ENCODE peak calls at places on chromosomes 6 and 20, in five cellular contexts. W is neuronal stem cell, D is mesenchymal stem cell, F is H9, X is H1. I is an unnamed sample.

GRCh38 chr6:42960243-42961019 is at the start of gene GNMT:
- DNase-seq in W (peak; percentile 42), D (peak; percentile 35), F (peak; percentile 91), X (no peak), I (peak; percentile 73)

GRCh38 chr6:29992792-29993191 is 50.5 kb downstream of the HLA-A start:
- DNase-seq in W (no peak), D (peak; percentile 37), F (no peak), X (no peak), I (peak; percentile 12)

GRCh38 chr20:45053441-45054351 is 47.2 kb downstream of the KCNS1 start:
- DNase-seq in W (no peak), D (no peak), F (no peak), X (no peak), I (no peak)

GRCh38 chr6:100460650-100461204 is 4.0 kb downstream of the SIM1 start:
- DNase-seq in W (peak; percentile 60), D (no peak), F (peak; percentile 44), X (no peak), I (peak; percentile 17)

GRCh38 chr6:168034537-168034936 is 37.1 kb downstream of the KIF25 start:
- DNase-seq in W (no peak), D (no peak), F (no peak), X (no peak), I (no peak)

GRCh38 chr6:129543981-129544380 is 166.0 kb downstream of the ARHGAP18 start:
- DNase-seq in W (no peak), D (no peak), F (no peak), X (no peak), I (no peak)

GRCh38 chr6:72554203-72554564 is 67.7 kb upstream of the KCNQ5 start:
- DNase-seq in W (no peak), D (peak; percentile 35), F (no peak), X (no peak), I (peak; percentile 18)

GRCh38 chr6:82374481-82374880 is 10.9 kb downstream of the TPBG start:
- DNase-seq in W (no peak), D (peak; percentile 41), F (no peak), X (no peak), I (no peak)

GRCh38 chr6:125273965-125274364 is 27.8 kb downstream of the HDDC2 start:
- DNase-seq in W (no peak), D (no peak), F (no peak), X (no peak), I (peak; percentile 76)

GRCh38 chr20:4898282-4898681 is 103.0 kb downstream of the SLC23A2 start:
- DNase-seq in W (no peak), D (peak; percentile 77), F (no peak), X (no peak), I (peak; percentile 67)

GRCh38 chr20:22473293-22473692 is 111.1 kb downstream of the FOXA2 start:
- DNase-seq in W (no peak), D (no peak), F (no peak), X (no peak), I (no peak)

GRCh38 chr6:109083657-109084056 is 11.0 kb downstream of the SESN1 start:
- DNase-seq in W (no peak), D (no peak), F (no peak), X (no peak), I (no peak)

GRCh38 chr20:31566658-31567379 is 38.3 kb upstream of the ID1 start:
- DNase-seq in W (no peak), D (no peak), F (peak; percentile 69), X (no peak), I (no peak)

GRCh38 chr6:30087876-30088275 is 12.3 kb upstream of the RNF39 start:
- DNase-seq in W (no peak), D (no peak), F (no peak), X (no peak), I (no peak)

GRCh38 chr20:57329608-57330221 is at the start of gene SPO11:
- DNase-seq in W (no peak), D (no peak), F (peak; percentile 75), X (peak; percentile 38), I (peak; percentile 67)

GRCh38 chr6:80457044-80457933 is 350.8 kb downstream of the BCKDHB start:
- DNase-seq in W (no peak), D (peak; percentile 94), F (no peak), X (no peak), I (no peak)

GRCh38 chr6:108712946-108713345 is 135.3 kb upstream of the ARMC2 start:
- DNase-seq in W (no peak), D (no peak), F (no peak), X (no peak), I (no peak)

GRCh38 chr6:113645576-113645970 is 211.6 kb upstream of the MARCKS start:
- DNase-seq in W (no peak), D (peak; percentile 79), F (no peak), X (no peak), I (peak; percentile 75)

GRCh38 chr6:135909737-135910387 is 58.4 kb downstream of the PDE7B start:
- DNase-seq in W (peak; percentile 60), D (no peak), F (peak; percentile 78), X (peak; percentile 44), I (peak; percentile 89)

GRCh38 chr6:118968416-118968815 is 33.5 kb upstream of the MCM9 start:
- DNase-seq in W (no peak), D (peak; percentile 28), F (no peak), X (no peak), I (no peak)

GRCh38 chr6:89148016-89148750 is 2.3 kb downstream of the PM20D2 start:
- DNase-seq in W (no peak), D (no peak), F (no peak), X (no peak), I (no peak)

GRCh38 chr20:18689557-18689956 is 101.7 kb downstream of the DTD1 start:
- DNase-seq in W (no peak), D (no peak), F (no peak), X (no peak), I (no peak)

GRCh38 chr20:19915111-19915798 is 101.9 kb upstream of the NAA20 start:
- DNase-seq in W (no peak), D (no peak), F (no peak), X (no peak), I (no peak)

GRCh38 chr6:161917645-161918044 is 643.8 kb upstream of the AGPAT4 start:
- DNase-seq in W (no peak), D (peak; percentile 55), F (no peak), X (no peak), I (peak; percentile 37)
- H2BK12ac ChIP-seq in W (no peak overlapping the region), D (no peak overlapping the region), F (no peak overlapping the region), X (no peak overlapping the region), I (no peak overlapping the region)

DNA sequence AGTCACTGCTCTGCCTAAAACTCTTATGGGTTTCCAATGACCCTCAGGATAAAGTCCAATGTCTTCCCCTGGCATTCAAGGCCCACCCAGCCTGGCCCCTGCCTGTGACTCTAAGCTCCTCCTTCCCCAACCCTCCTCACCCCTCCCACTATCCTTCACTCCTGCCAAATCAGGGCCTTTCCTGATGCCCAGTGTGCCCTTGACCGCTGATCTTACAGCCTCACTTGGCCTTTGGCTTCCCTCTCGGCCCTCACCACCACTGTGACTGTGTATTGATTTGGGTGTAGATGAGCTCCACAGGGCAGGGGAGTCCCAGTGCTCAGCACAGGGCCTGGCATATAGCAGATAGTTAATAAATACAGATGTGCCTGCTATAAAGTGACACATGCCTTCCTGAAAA is 115.7 kb downstream of the TOX2 start:
- DNase-seq in W (no peak), D (no peak), F (no peak), X (no peak), I (no peak)
- H2BK5ac ChIP-seq in W (no peak overlapping the region), D (no peak overlapping the region), F (no peak overlapping the region), X (no peak overlapping the region), I (no peak overlapping the region)

DNA sequence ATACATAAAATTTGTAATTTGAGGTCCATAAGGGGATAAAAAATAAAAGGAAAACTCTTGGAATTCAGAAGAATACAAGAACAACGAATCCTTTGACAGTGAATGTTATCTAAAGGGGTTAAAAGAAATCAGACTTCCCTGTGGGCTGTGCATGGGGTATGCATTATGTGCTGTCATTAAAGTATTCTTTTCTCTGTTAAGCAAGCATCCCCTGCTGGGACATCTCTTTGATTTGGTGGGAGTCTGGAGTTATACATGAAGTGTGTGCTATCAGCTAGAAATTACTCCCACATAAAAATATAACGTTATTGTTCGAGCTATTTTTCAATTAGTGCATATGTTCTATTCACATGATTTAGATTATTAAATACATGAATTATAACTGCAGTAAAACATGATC is 195.2 kb downstream of the CENPW start:
- DNase-seq in W (no peak), D (no peak), F (no peak), X (no peak), I (no peak)
- H2AFZ ChIP-seq in W (no peak overlapping the region), D (no peak overlapping the region), F (no peak overlapping the region), X (no peak overlapping the region), I (no peak overlapping the region)

GRCh38 chr20:33328157-33328556 is 45.1 kb downstream of the BPIFB1 start:
- DNase-seq in W (no peak), D (no peak), F (no peak), X (no peak), I (no peak)
- H2BK12ac ChIP-seq in W (no peak overlapping the region), D (no peak overlapping the region), F (no peak overlapping the region), X (no peak overlapping the region), I (no peak overlapping the region)

DNA sequence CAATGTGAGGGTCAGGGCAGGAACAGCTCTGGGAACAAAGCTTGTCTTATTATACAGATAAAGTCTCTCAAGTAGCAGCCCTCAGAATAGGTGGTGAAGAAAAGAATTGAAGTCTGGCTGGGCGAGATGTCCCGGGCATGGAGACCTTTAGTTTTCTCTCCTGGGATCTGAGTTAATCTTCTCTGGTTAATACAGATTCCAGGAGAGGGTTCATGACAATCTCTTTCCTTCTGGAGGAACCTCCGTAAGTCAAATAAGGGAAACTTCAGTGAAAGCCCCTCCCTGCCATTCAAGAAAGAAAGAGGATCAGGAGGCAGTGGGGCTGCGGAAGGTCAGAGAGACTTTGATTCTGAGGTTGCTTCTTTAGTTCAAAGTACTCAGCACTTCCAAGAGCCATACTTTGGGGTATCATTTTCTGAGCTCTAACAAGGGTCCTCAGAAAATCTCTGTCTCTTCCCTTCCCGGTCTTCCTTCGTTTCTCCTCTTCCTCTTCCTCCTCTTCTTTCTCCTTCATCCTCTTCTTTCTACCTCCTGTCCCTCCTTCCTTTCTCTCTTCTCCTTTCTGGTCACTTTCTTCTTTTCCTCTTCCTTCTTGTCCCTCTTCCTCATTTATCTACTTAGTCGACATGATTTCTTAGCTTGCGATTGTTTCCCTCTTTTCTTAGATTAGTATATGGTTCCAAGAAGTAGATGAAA is 4.6 kb upstream of the ZNF184 start:
- DNase-seq in W (no peak), D (no peak), F (no peak), X (no peak), I (no peak)
- H2BK5ac ChIP-seq in W (no peak overlapping the region), D (no peak overlapping the region), F (no peak overlapping the region), X (no peak overlapping the region), I (no peak overlapping the region)

GRCh38 chr20:41138217-41138526 is 829 bp downstream of the PLCG1 start:
- DNase-seq in W (no peak), D (no peak), F (no peak), X (no peak), I (no peak)
- H2AFZ ChIP-seq in W (peak overlapping the region; percentile 95), D (no peak overlapping the region), F (no peak overlapping the region), X (no peak overlapping the region), I (peak overlapping the region; percentile 94)

DNA sequence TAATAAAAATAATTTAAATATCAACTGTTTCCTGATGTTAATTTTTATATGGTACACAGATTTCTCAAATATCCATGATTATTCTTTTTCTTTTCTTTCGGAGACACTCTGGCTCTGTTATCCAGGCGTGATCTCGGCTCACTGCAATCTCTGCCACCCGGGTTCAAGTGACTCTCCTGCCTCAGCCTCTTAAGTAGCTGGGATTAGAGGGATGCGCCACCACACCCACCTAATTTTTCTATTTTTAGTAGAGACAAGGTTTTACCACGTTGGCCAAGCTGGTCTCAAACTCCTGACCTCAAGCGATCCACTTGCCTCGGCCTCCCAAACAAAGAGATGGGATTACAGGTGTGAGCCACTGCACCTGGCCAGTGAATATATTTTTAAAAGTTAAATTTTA is 20.5 kb downstream of the ROMO1 start:
- DNase-seq in W (no peak), D (no peak), F (no peak), X (no peak), I (no peak)
- H2BK12ac ChIP-seq in W (no peak overlapping the region), D (no peak overlapping the region), F (no peak overlapping the region), X (no peak overlapping the region), I (no peak overlapping the region)